ENCODE peak calls at places on chromosomes 6 and 20, in five cellular contexts. F is GM12865, K is progenitor cell of endocrine pancreas, C is left ventricle myocardium superior, L is RPMI7951. P is an unnamed sample.
A peak's percentile ranks its signal among the peaks of the same experiment; 100 is the strongest.

GRCh38 chr6:56877922-56878321 is 77.0 kb upstream of the BEND6 start:
- DNase-seq in C (no peak), L (no peak), K (no peak), F (no peak), P (no peak)

GRCh38 chr6:106510090-106510970 is 119.0 kb downstream of the RTN4IP1 start:
- DNase-seq in F (peak; percentile 87), C (peak; percentile 61), K (no peak), L (peak; percentile 66), P (peak; percentile 63)

GRCh38 chr6:42338573-42339218 is 113.0 kb downstream of the TRERF1 start:
- DNase-seq in C (no peak), K (no peak), L (peak; percentile 99), F (no peak), P (peak; percentile 98)

GRCh38 chr6:21103626-21104224 is 489.8 kb upstream of the SOX4 start:
- DNase-seq in C (no peak), F (no peak), L (no peak), K (no peak), P (no peak)

GRCh38 chr20:47586648-47587306 is 85.1 kb downstream of the NCOA3 start:
- DNase-seq in K (no peak), L (no peak), C (no peak), F (no peak), P (no peak)

GRCh38 chr6:14743465-14744211 is 502.2 kb upstream of the JARID2 start:
- DNase-seq in K (no peak), L (peak; percentile 100), C (peak; percentile 39), F (peak; percentile 80), P (peak; percentile 100)

GRCh38 chr6:83708546-83708969 is 343 bp downstream of the SNAP91 start:
- DNase-seq in L (no peak), C (no peak), F (no peak), K (peak; percentile 33), P (peak; percentile 25)

GRCh38 chr6:34145161-34146020 is 496 bp downstream of the GRM4 start:
- DNase-seq in C (no peak), F (no peak), L (peak; percentile 31), K (no peak), P (peak; percentile 60)

GRCh38 chr6:111683749-111684267 is 78.1 kb upstream of the TRAF3IP2 start:
- DNase-seq in K (no peak), L (no peak), C (no peak), F (no peak), P (no peak)

GRCh38 chr20:22630698-22631097 is 46.3 kb upstream of the FOXA2 start:
- DNase-seq in C (no peak), F (no peak), K (no peak), L (no peak), P (no peak)

GRCh38 chr20:38221041-38221589 is 39.4 kb downstream of the KIAA1755 start:
- DNase-seq in C (peak; percentile 79), K (peak; percentile 87), L (peak; percentile 84), F (peak; percentile 64), P (peak; percentile 77)

GRCh38 chr6:168636147-168636982 is 195.4 kb downstream of the SMOC2 start:
- DNase-seq in L (no peak), K (no peak), F (no peak), C (no peak), P (no peak)

GRCh38 chr6:43434441-43434840 is 7.1 kb downstream of the ABCC10 start:
- DNase-seq in L (no peak), K (no peak), C (peak; percentile 61), F (no peak), P (no peak)

GRCh38 chr6:118371955-118372354 is 176.1 kb upstream of the PLN start:
- DNase-seq in K (no peak), L (peak; percentile 63), F (no peak), C (no peak), P (no peak)

GRCh38 chr6:142207265-142207877 is 60.3 kb downstream of the VTA1 start:
- DNase-seq in F (peak; percentile 22), K (peak; percentile 20), L (peak; percentile 53), C (peak; percentile 33), P (peak; percentile 52)

GRCh38 chr6:31294056-31294455 is 22.2 kb upstream of the HLA-C start:
- DNase-seq in L (no peak), K (no peak), F (no peak), C (no peak), P (no peak)

GRCh38 chr20:19275630-19276071 is 63.2 kb downstream of the SLC24A3 start:
- DNase-seq in L (peak; percentile 77), C (peak; percentile 66), K (no peak), F (no peak), P (no peak)

GRCh38 chr20:18007534-18008292 is 38.9 kb downstream of the MGME1 start:
- DNase-seq in C (peak; percentile 58), K (no peak), F (no peak), L (no peak), P (no peak)

P was measured in Daoy.